ENCODE peak calls at places on chromosomes 2 and 18, in nine cellular contexts. J is esophagus squamous epithelium; Z is A673; F is fibroblast of lung; E is colonic mucosa; W is transverse colon; V is CD8-positive, alpha-beta T cell; K is DND-41; U is spleen. H is an unnamed sample.
A peak's percentile ranks its signal among the peaks of the same experiment; 100 is the strongest.

GRCh38 chr2:156110890-156111289 is 221.6 kb downstream of the NR4A2 start:
- DNase-seq in J (no peak), Z (peak; percentile 21), F (no peak), E (peak; percentile 45), W (peak; percentile 39), V (no peak), K (peak; percentile 16), U (no peak), H (peak; percentile 32)

GRCh38 chr2:122077771-122078170 is 322.3 kb downstream of the TSN start:
- DNase-seq in J (no peak), Z (peak; percentile 21), F (no peak), E (no peak), W (no peak), V (no peak), K (no peak), U (no peak), H (no peak)

GRCh38 chr2:99926986-99927385 is 215.4 kb downstream of the AFF3 start:
- DNase-seq in J (no peak), Z (no peak), F (peak; percentile 65), E (no peak), W (no peak), V (no peak), K (no peak), U (no peak), H (no peak)

GRCh38 chr2:106882658-106883057 is 3.3 kb downstream of the ST6GAL2 start:
- DNase-seq in J (no peak), Z (no peak), F (no peak), E (no peak), W (no peak), V (no peak), K (no peak), U (no peak), H (no peak)

GRCh38 chr2:226184540-226184939 is 615.1 kb downstream of the IRS1 start:
- DNase-seq in J (no peak), Z (no peak), F (no peak), E (no peak), W (no peak), V (no peak), K (no peak), U (no peak), H (no peak)

GRCh38 chr2:67918471-67918870 is 144.3 kb downstream of the C1D start:
- DNase-seq in J (no peak), Z (no peak), F (peak; percentile 20), E (no peak), W (no peak), V (no peak), K (no peak), U (no peak), H (no peak)

GRCh38 chr2:240795916-240796510 is 24.0 kb downstream of the KIF1A start:
- DNase-seq in J (no peak), Z (no peak), F (no peak), E (no peak), W (no peak), V (no peak), K (no peak), U (peak; percentile 61), H (no peak)

GRCh38 chr2:10533811-10534321 is 85.7 kb upstream of the ODC1 start:
- DNase-seq in J (no peak), Z (no peak), F (peak; percentile 76), E (no peak), W (no peak), V (no peak), K (no peak), U (peak; percentile 47), H (peak; percentile 14)

GRCh38 chr2:110099471-110100225 is 16.0 kb downstream of the MALL start:
- DNase-seq in J (no peak), Z (no peak), F (no peak), E (no peak), W (no peak), V (peak; percentile 39), K (no peak), U (no peak), H (no peak)

GRCh38 chr2:189076572-189076971 is 102.4 kb downstream of the COL3A1 start:
- DNase-seq in J (no peak), Z (peak; percentile 33), F (peak; percentile 42), E (peak; percentile 23), W (peak; percentile 8), V (no peak), K (no peak), U (no peak), H (no peak)

GRCh38 chr18:10072659-10073309 is 159.0 kb downstream of the VAPA start:
- DNase-seq in J (no peak), Z (no peak), F (peak; percentile 60), E (no peak), W (no peak), V (no peak), K (no peak), U (no peak), H (no peak)

GRCh38 chr18:52237551-52237950 is 102.4 kb upstream of the DCC start:
- DNase-seq in J (no peak), Z (no peak), F (peak; percentile 70), E (no peak), W (no peak), V (no peak), K (no peak), U (no peak), H (no peak)

GRCh38 chr2:166314022-166314759 is 61.6 kb downstream of the SCN9A start:
- DNase-seq in J (no peak), Z (no peak), F (peak; percentile 90), E (no peak), W (no peak), V (no peak), K (no peak), U (no peak), H (no peak)

GRCh38 chr2:145007673-145008263 is 487.8 kb upstream of the ZEB2 start:
- DNase-seq in J (no peak), Z (no peak), F (peak; percentile 77), E (no peak), W (no peak), V (no peak), K (no peak), U (no peak), H (no peak)

GRCh38 chr2:57617327-57617726 is 429.3 kb upstream of the VRK2 start:
- DNase-seq in J (no peak), Z (no peak), F (no peak), E (no peak), W (no peak), V (no peak), K (no peak), U (no peak), H (no peak)

GRCh38 chr18:35753306-35753910 is 171.9 kb downstream of the GALNT1 start:
- DNase-seq in J (no peak), Z (no peak), F (no peak), E (no peak), W (no peak), V (no peak), K (no peak), U (no peak), H (no peak)

GRCh38 chr2:17912266-17912691 is 33.8 kb downstream of the KCNS3 start:
- DNase-seq in J (no peak), Z (no peak), F (no peak), E (no peak), W (no peak), V (no peak), K (no peak), U (no peak), H (no peak)
- H3K36me3 ChIP-seq in J (no peaks in the 10 kb centered on the region), Z (no peaks in the 10 kb centered on the region), F (no peaks in the 10 kb centered on the region), E (no peaks in the 10 kb centered on the region), W (no peaks in the 10 kb centered on the region), V (no peaks in the 10 kb centered on the region), K (no peaks in the 10 kb centered on the region), U (no peaks in the 10 kb centered on the region), H (no peaks in the 10 kb centered on the region)

GRCh38 chr2:29910960-29911359 is 10.4 kb downstream of the ALK start:
- DNase-seq in J (no peak), Z (no peak), F (no peak), E (no peak), W (no peak), V (no peak), K (no peak), U (no peak), H (no peak)
- H3K4me3 ChIP-seq in J (no peak overlapping the region), Z (no peak overlapping the region), F (no peak overlapping the region), E (no peak overlapping the region), W (no peak overlapping the region), V (no peak overlapping the region), K (no peak overlapping the region), U (no peak overlapping the region), H (no peak overlapping the region)

GRCh38 chr2:26566081-26566375 is 75.1 kb downstream of the CIB4 start:
- DNase-seq in J (no peak), Z (no peak), F (no peak), E (no peak), W (no peak), V (no peak), K (no peak), U (peak; percentile 46), H (no peak)

GRCh38 chr2:26567534-26567933 is 73.6 kb downstream of the CIB4 start:
- DNase-seq in J (no peak), Z (no peak), F (no peak), E (no peak), W (no peak), V (no peak), K (no peak), U (peak; percentile 41), H (peak; percentile 68)

GRCh38 chr2:26570083-26570430 is 71.1 kb downstream of the CIB4 start:
- DNase-seq in J (no peak), Z (no peak), F (no peak), E (no peak), W (no peak), V (no peak), K (no peak), U (no peak), H (peak; percentile 49)

GRCh38 chr2:26569216-26570082 is 71.7 kb downstream of the CIB4 start:
- DNase-seq in J (no peak), Z (no peak), F (no peak), E (no peak), W (no peak), V (no peak), K (no peak), U (peak; percentile 22), H (no peak)

DNA sequence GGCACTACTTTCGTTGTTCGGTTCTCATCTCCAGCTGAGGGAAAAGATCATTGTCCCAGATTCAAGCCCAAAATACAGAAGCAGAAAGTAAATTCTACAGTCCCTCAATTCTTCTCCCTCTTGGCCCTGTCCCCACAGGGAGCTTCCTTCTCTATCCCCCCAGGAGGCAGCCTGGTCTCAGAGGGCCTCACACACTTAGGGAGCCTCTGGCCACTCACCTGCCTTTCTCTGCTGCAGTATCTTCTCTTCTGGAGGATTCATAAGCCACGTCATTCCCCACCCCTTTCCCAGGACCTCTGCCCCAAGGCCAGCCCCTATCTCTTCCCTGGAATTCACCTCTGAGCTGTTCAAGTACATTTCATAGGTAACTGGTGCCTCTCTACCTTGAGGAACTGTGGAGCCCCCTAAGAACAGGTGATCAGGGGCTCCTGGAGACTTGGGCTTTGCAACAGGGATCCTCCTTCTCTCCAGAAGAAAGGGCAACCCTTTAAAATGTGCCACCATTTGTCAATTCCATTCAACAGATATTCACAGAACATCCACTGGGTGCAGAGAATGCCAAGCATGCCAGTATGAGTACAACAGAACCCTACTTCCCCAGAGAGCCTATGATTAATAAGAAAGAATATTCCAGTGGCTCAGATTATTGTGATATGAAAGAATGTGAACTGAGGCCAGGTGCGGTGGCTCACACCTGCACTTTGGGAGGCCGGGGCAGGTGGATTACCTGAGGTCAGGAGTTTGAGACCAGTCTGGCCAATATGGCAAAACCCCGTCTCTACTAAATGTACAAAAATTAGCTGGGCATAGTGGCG is 72.9 kb downstream of the CIB4 start:
- DNase-seq in J (no peak), Z (no peak), F (no peak), E (no peak), W (no peak), V (no peak), K (no peak), U (peak; percentile 24), H (no peak)
- H3K27me3 ChIP-seq in J (no peaks in the 10 kb centered on the region), Z (peaks cover 21% of the 10 kb centered on the region), F (peaks cover 46% of the 10 kb centered on the region), E (no peaks in the 10 kb centered on the region), W (peaks cover 13% of the 10 kb centered on the region), V (no peaks in the 10 kb centered on the region), K (peaks cover 31% of the 10 kb centered on the region), U (peaks cover 28% of the 10 kb centered on the region), H (peaks cover 1% of the 10 kb centered on the region)

GRCh38 chr2:54967759-54968365 is 82.4 kb downstream of the RTN4 start:
- DNase-seq in J (no peak), Z (no peak), F (no peak), E (no peak), W (no peak), V (no peak), K (no peak), U (peak; percentile 51), H (no peak)
- H3K36me3 ChIP-seq in J (no peaks in the 10 kb centered on the region), Z (peaks cover 22% of the 10 kb centered on the region), F (peaks cover 14% of the 10 kb centered on the region), E (peaks cover 5% of the 10 kb centered on the region), W (peaks cover 5% of the 10 kb centered on the region), V (peaks cover 2% of the 10 kb centered on the region), K (peaks cover 49% of the 10 kb centered on the region), U (peaks cover 13% of the 10 kb centered on the region), H (peaks cover 2% of the 10 kb centered on the region)